ENCODE peak calls at places on chromosome 11, in nine cellular contexts. J is H1, M is suprapubic skin, X is A549, S is ovary, B is stomach, O is sigmoid colon, E is transverse colon, F is SK-N-SH. Z is an unnamed sample.
A peak's percentile ranks its signal among the peaks of the same experiment; 100 is the strongest.

GRCh38 chr11:13942908-13943505 is 19.5 kb upstream of the SPON1 start:
- DNase-seq in J (no peak), M (no peak), X (no peak), S (no peak), B (no peak), O (no peak), E (no peak), F (no peak), Z (no peak)

GRCh38 chr11:123478352-123478986 is 48.4 kb downstream of the GRAMD1B start:
- DNase-seq in J (peak; percentile 62), M (no peak), X (peak; percentile 80), S (peak; percentile 53), B (peak; percentile 43), O (peak; percentile 68), E (peak; percentile 42), F (peak; percentile 76), Z (peak; percentile 64)

GRCh38 chr11:73172992-73173656 is 31.0 kb upstream of the FCHSD2 start:
- DNase-seq in J (no peak), M (no peak), X (no peak), S (no peak), B (no peak), O (peak; percentile 19), E (no peak), F (no peak), Z (peak; percentile 91)

GRCh38 chr11:59551651-59552521 is 40.5 kb downstream of the OR4D9 start:
- DNase-seq in J (no peak), M (no peak), X (peak; percentile 93), S (peak; percentile 61), B (no peak), O (peak; percentile 78), E (no peak), F (peak; percentile 21), Z (peak; percentile 42)

GRCh38 chr11:105821366-105821765 is 200.7 kb downstream of the MSANTD4 start:
- DNase-seq in J (no peak), M (no peak), X (no peak), S (no peak), B (no peak), O (no peak), E (no peak), F (no peak), Z (no peak)

GRCh38 chr11:13837286-13837685 is 125.2 kb upstream of the SPON1 start:
- DNase-seq in J (no peak), M (no peak), X (no peak), S (no peak), B (no peak), O (no peak), E (no peak), F (no peak), Z (no peak)

GRCh38 chr11:61541568-61541967 is 33.0 kb downstream of the LRRC10B start:
- DNase-seq in J (no peak), M (no peak), X (peak; percentile 36), S (peak; percentile 61), B (no peak), O (no peak), E (no peak), F (peak; percentile 63), Z (no peak)

GRCh38 chr11:120563698-120564572 is 52.4 kb downstream of the GRIK4 start:
- DNase-seq in J (no peak), M (no peak), X (no peak), S (peak; percentile 72), B (no peak), O (no peak), E (no peak), F (no peak), Z (no peak)

GRCh38 chr11:32527776-32528175 is 55.9 kb upstream of the EIF3M start:
- DNase-seq in J (no peak), M (no peak), X (no peak), S (peak; percentile 47), B (no peak), O (no peak), E (no peak), F (no peak), Z (no peak)

GRCh38 chr11:119540370-119541125 is 117.6 kb upstream of the THY1 start:
- DNase-seq in J (no peak), M (no peak), X (no peak), S (no peak), B (peak; percentile 18), O (no peak), E (no peak), F (no peak), Z (no peak)

GRCh38 chr11:107777094-107777493 is 65.2 kb upstream of the SLN start:
- DNase-seq in J (no peak), M (no peak), X (no peak), S (no peak), B (no peak), O (no peak), E (no peak), F (no peak), Z (no peak)

GRCh38 chr11:71454470-71455113 is 1.6 kb downstream of the NADSYN1 start:
- DNase-seq in J (no peak), M (no peak), X (no peak), S (no peak), B (no peak), O (peak; percentile 46), E (peak; percentile 68), F (no peak), Z (no peak)

GRCh38 chr11:133943950-133944698 is 12.6 kb downstream of the IGSF9B start:
- DNase-seq in J (no peak), M (no peak), X (no peak), S (no peak), B (no peak), O (no peak), E (no peak), F (no peak), Z (no peak)

GRCh38 chr11:45045692-45046471 is 95.2 kb upstream of the TP53I11 start:
- DNase-seq in J (no peak), M (peak; percentile 84), X (peak; percentile 56), S (no peak), B (peak; percentile 31), O (peak; percentile 84), E (peak; percentile 28), F (no peak), Z (no peak)

GRCh38 chr11:14417975-14418374 is 59.0 kb upstream of the RRAS2 start:
- DNase-seq in J (no peak), M (no peak), X (no peak), S (no peak), B (no peak), O (no peak), E (no peak), F (no peak), Z (no peak)

GRCh38 chr11:86108146-86108545 is 39.3 kb upstream of the PICALM start:
- DNase-seq in J (no peak), M (no peak), X (no peak), S (no peak), B (no peak), O (no peak), E (no peak), F (no peak), Z (no peak)

GRCh38 chr11:61516675-61517516 is 8.3 kb downstream of the LRRC10B start:
- DNase-seq in J (no peak), M (no peak), X (peak; percentile 28), S (no peak), B (peak; percentile 35), O (no peak), E (no peak), F (peak; percentile 93), Z (peak; percentile 8)

GRCh38 chr11:47589103-47589502 is 2.6 kb downstream of the FAM180B start:
- DNase-seq in J (no peak), M (no peak), X (no peak), S (no peak), B (no peak), O (no peak), E (no peak), F (no peak), Z (no peak)

GRCh38 chr11:126156814-126157213 is 54.6 kb downstream of the RPUSD4 start:
- DNase-seq in J (no peak), M (no peak), X (no peak), S (no peak), B (no peak), O (no peak), E (no peak), F (no peak), Z (no peak)

GRCh38 chr11:61329871-61330270 is 3.0 kb downstream of the DDB1 start:
- DNase-seq in J (no peak), M (no peak), X (no peak), S (no peak), B (no peak), O (no peak), E (no peak), F (no peak), Z (no peak)

GRCh38 chr11:108341654-108342053 is 118.8 kb downstream of the ATM start:
- DNase-seq in J (no peak), M (no peak), X (no peak), S (no peak), B (no peak), O (no peak), E (no peak), F (no peak), Z (no peak)

GRCh38 chr11:84714316-84714780 is 912.8 kb downstream of the DLG2 start:
- DNase-seq in J (no peak), M (no peak), X (peak; percentile 58), S (no peak), B (peak; percentile 28), O (no peak), E (peak; percentile 65), F (peak; percentile 26), Z (peak; percentile 58)

GRCh38 chr11:23931443-23931842 is 565.4 kb upstream of the LUZP2 start:
- DNase-seq in J (no peak), M (no peak), X (no peak), S (no peak), B (no peak), O (no peak), E (no peak), F (no peak), Z (no peak)

GRCh38 chr11:23932485-23932898 is 564.4 kb upstream of the LUZP2 start:
- DNase-seq in J (no peak), M (no peak), X (no peak), S (no peak), B (no peak), O (no peak), E (no peak), F (no peak), Z (no peak)
- TF ChIP-seq EP300 in J (no peak), M (no peak), X (no peak), S (no peak), B (no peak), O (no peak), E (no peak), F (no peak), Z (no peak)

GRCh38 chr11:129144256-129144655 is 47.9 kb downstream of the ARHGAP32 start:
- DNase-seq in J (no peak), M (no peak), X (no peak), S (no peak), B (no peak), O (no peak), E (no peak), F (no peak), Z (no peak)
- TF ChIP-seq EP300 in J (no peak), M (no peak), X (no peak), S (no peak), B (no peak), O (no peak), E (no peak), F (no peak), Z (no peak)

GRCh38 chr11:8233691-8234424 is 29.8 kb downstream of the LMO1 start:
- DNase-seq in J (no peak), M (no peak), X (peak; percentile 51), S (no peak), B (no peak), O (no peak), E (no peak), F (peak; percentile 78), Z (no peak)
- TF ChIP-seq EP300 in J (no peak), M (no peak), X (no peak), S (no peak), B (no peak), O (no peak), E (no peak), F (peak; percentile 98), Z (no peak)

GRCh38 chr11:93807980-93808379 is 23.9 kb downstream of the MED17 start:
- DNase-seq in J (no peak), M (no peak), X (no peak), S (no peak), B (no peak), O (no peak), E (no peak), F (no peak), Z (no peak)
- TF ChIP-seq EP300 in J (no peak), M (no peak), X (no peak), S (no peak), B (no peak), O (no peak), E (no peak), F (no peak), Z (no peak)